ENCODE peak calls at places on chromosomes 4 and X, in four cellular contexts. One of them, this sample, is unnamed.

GRCh38 chrX:74423289-74423985 is 2.1 kb downstream of the SLC16A2 start:
- DNase-seq in GM12878: no peak
- DNase-seq in IMR-90: no peak
- DNase-seq in H1: no peak
- DNase-seq in this sample: no peak

GRCh38 chr4:109690690-109691410 is 12.4 kb downstream of the CASP6 start:
- DNase-seq in GM12878: peak; percentile 31
- DNase-seq in IMR-90: no peak
- DNase-seq in H1: no peak
- DNase-seq in this sample: no peak

GRCh38 chr4:5365071-5366008 is 314.1 kb downstream of the STK32B start:
- DNase-seq in GM12878: peak; percentile 7
- DNase-seq in IMR-90: peak; percentile 97
- DNase-seq in H1: no peak
- DNase-seq in this sample: no peak

GRCh38 chr4:100162027-100162685 is 28.1 kb downstream of the DDIT4L start:
- DNase-seq in GM12878: peak; percentile 28
- DNase-seq in IMR-90: no peak
- DNase-seq in H1: no peak
- DNase-seq in this sample: no peak

GRCh38 chrX:145213504-145213903 is 33.8 kb upstream of the SPANXN1 start:
- DNase-seq in GM12878: no peak
- DNase-seq in IMR-90: no peak
- DNase-seq in H1: no peak
- DNase-seq in this sample: peak; percentile 3

GRCh38 chr4:145545538-145546224 is 64.0 kb downstream of the SMAD1 start:
- DNase-seq in GM12878: no peak
- DNase-seq in IMR-90: peak; percentile 98
- DNase-seq in H1: no peak
- DNase-seq in this sample: no peak

GRCh38 chr4:186725422-186726149 is 1.9 kb upstream of the FAT1 start:
- DNase-seq in GM12878: no peak
- DNase-seq in IMR-90: peak; percentile 88
- DNase-seq in H1: peak; percentile 78
- DNase-seq in this sample: peak; percentile 52

GRCh38 chr4:48462363-48462762 is 20.8 kb upstream of the SLC10A4 start:
- DNase-seq in GM12878: no peak
- DNase-seq in IMR-90: no peak
- DNase-seq in H1: no peak
- DNase-seq in this sample: no peak

GRCh38 chr4:65661469-65661868 is 8.8 kb downstream of the EPHA5 start:
- DNase-seq in GM12878: no peak
- DNase-seq in IMR-90: no peak
- DNase-seq in H1: no peak
- DNase-seq in this sample: no peak

GRCh38 chrX:63250253-63250868 is 100.8 kb downstream of the SPIN4 start:
- DNase-seq in GM12878: peak; percentile 60
- DNase-seq in IMR-90: peak; percentile 85
- DNase-seq in H1: no peak
- DNase-seq in this sample: peak; percentile 15

GRCh38 chrX:37603938-37604409 is 32.5 kb downstream of the LANCL3 start:
- DNase-seq in GM12878: peak; percentile 2
- DNase-seq in IMR-90: no peak
- DNase-seq in H1: no peak
- DNase-seq in this sample: no peak

GRCh38 chrX:106404512-106404911 is 207.3 kb upstream of the RADX start:
- DNase-seq in GM12878: no peak
- DNase-seq in IMR-90: no peak
- DNase-seq in H1: no peak
- DNase-seq in this sample: no peak

GRCh38 chr4:25345880-25346279 is 31.2 kb upstream of the ANAPC4 start:
- DNase-seq in GM12878: no peak
- DNase-seq in IMR-90: no peak
- DNase-seq in H1: no peak
- DNase-seq in this sample: no peak

GRCh38 chr4:7708981-7709380 is 230.7 kb downstream of the AFAP1 start:
- DNase-seq in GM12878: no peak
- DNase-seq in IMR-90: no peak
- DNase-seq in H1: no peak
- DNase-seq in this sample: no peak

GRCh38 chr4:175271010-175271630 is 353.0 kb downstream of the ADAM29 start:
- DNase-seq in GM12878: no peak
- DNase-seq in IMR-90: no peak
- DNase-seq in H1: no peak
- DNase-seq in this sample: no peak

GRCh38 chr4:185470503-185471195 is 884 bp downstream of the CCDC110 start:
- DNase-seq in GM12878: no peak
- DNase-seq in IMR-90: peak; percentile 12
- DNase-seq in H1: peak; percentile 71
- DNase-seq in this sample: peak; percentile 18

GRCh38 chrX:136221851-136222513 is 29.2 kb downstream of the MAP7D3 start:
- DNase-seq in GM12878: no peak
- DNase-seq in IMR-90: no peak
- DNase-seq in H1: no peak
- DNase-seq in this sample: no peak

GRCh38 chrX:7889680-7890079 is 37.5 kb downstream of the PNPLA4 start:
- DNase-seq in GM12878: no peak
- DNase-seq in IMR-90: peak; percentile 24
- DNase-seq in H1: no peak
- DNase-seq in this sample: no peak

GRCh38 chr4:106238819-106239420 is 77.1 kb downstream of the TBCK start:
- DNase-seq in GM12878: no peak
- DNase-seq in IMR-90: peak; percentile 34
- DNase-seq in H1: peak; percentile 47
- DNase-seq in this sample: peak; percentile 45

GRCh38 chr4:47031011-47031678 is at the start of gene GABRB1:
- DNase-seq in GM12878: no peak
- DNase-seq in IMR-90: peak; percentile 61
- DNase-seq in H1: peak; percentile 77
- DNase-seq in this sample: no peak

GRCh38 chrX:74537011-74537390 is 77.4 kb downstream of the RLIM start:
- DNase-seq in GM12878: no peak
- DNase-seq in IMR-90: peak; percentile 33
- DNase-seq in H1: no peak
- DNase-seq in this sample: no peak

GRCh38 chr4:175330236-175330635 is 412.1 kb downstream of the ADAM29 start:
- DNase-seq in GM12878: no peak
- DNase-seq in IMR-90: peak; percentile 50
- DNase-seq in H1: no peak
- DNase-seq in this sample: no peak

GRCh38 chrX:131704136-131704695 is 160.3 kb downstream of the OR13H1 start:
- DNase-seq in GM12878: peak; percentile 87
- DNase-seq in IMR-90: peak; percentile 85
- DNase-seq in H1: no peak
- DNase-seq in this sample: no peak

GRCh38 chr4:164446516-164446915 is 307.4 kb upstream of the SMIM31 start:
- DNase-seq in GM12878: no peak
- DNase-seq in IMR-90: peak; percentile 3
- DNase-seq in H1: no peak
- DNase-seq in this sample: peak; percentile 11

GRCh38 chr4:40622913-40623312 is 6.8 kb downstream of the RBM47 start:
- DNase-seq in GM12878: peak; percentile 81
- DNase-seq in IMR-90: peak; percentile 18
- DNase-seq in H1: no peak
- DNase-seq in this sample: no peak

GRCh38 chr4:95118507-95118906 is 360.8 kb downstream of the BMPR1B start:
- DNase-seq in GM12878: no peak
- DNase-seq in IMR-90: no peak
- DNase-seq in H1: no peak
- DNase-seq in this sample: no peak

GRCh38 chr4:2290974-2291704 is 29.2 kb upstream of the MXD4 start:
- DNase-seq in GM12878: no peak
- DNase-seq in IMR-90: no peak
- DNase-seq in H1: peak; percentile 45
- DNase-seq in this sample: no peak

GRCh38 chr4:3436798-3437581 is 4.8 kb upstream of the HGFAC start:
- DNase-seq in GM12878: peak; percentile 4
- DNase-seq in IMR-90: peak; percentile 35
- DNase-seq in H1: no peak
- DNase-seq in this sample: no peak

GRCh38 chr4:121220698-121221097 is 56.6 kb upstream of the TNIP3 start:
- DNase-seq in GM12878: no peak
- DNase-seq in IMR-90: no peak
- DNase-seq in H1: no peak
- DNase-seq in this sample: no peak

GRCh38 chrX:24979081-24979480 is 36.7 kb downstream of the ARX start:
- DNase-seq in GM12878: no peak
- DNase-seq in IMR-90: peak; percentile 11
- DNase-seq in H1: no peak
- DNase-seq in this sample: no peak

GRCh38 chrX:30309139-30309571 is at the start of gene NR0B1:
- DNase-seq in GM12878: no peak
- DNase-seq in IMR-90: no peak
- DNase-seq in H1: peak; percentile 51
- DNase-seq in this sample: no peak

GRCh38 chrX:31547416-31547815 is 475.6 kb upstream of the FTHL17 start:
- DNase-seq in GM12878: no peak
- DNase-seq in IMR-90: no peak
- DNase-seq in H1: no peak
- DNase-seq in this sample: no peak

GRCh38 chrX:1442016-1442665 is 10.6 kb downstream of the ASMTL start:
- DNase-seq in GM12878: no peak
- DNase-seq in IMR-90: no peak
- DNase-seq in H1: no peak
- DNase-seq in this sample: no peak

GRCh38 chr4:184936071-184936470 is 82.2 kb upstream of the HELT start:
- DNase-seq in GM12878: no peak
- DNase-seq in IMR-90: no peak
- DNase-seq in H1: peak; percentile 28
- DNase-seq in this sample: no peak

GRCh38 chrX:38515291-38515690 is 46.1 kb upstream of the TSPAN7 start:
- DNase-seq in GM12878: no peak
- DNase-seq in IMR-90: no peak
- DNase-seq in H1: no peak
- DNase-seq in this sample: no peak

GRCh38 chrX:36898301-36898700 is 109.9 kb upstream of the FAM47C start:
- DNase-seq in GM12878: no peak
- DNase-seq in IMR-90: peak; percentile 0
- DNase-seq in H1: no peak
- DNase-seq in this sample: no peak

GRCh38 chr4:124396333-124396732 is 316.2 kb downstream of the ANKRD50 start:
- DNase-seq in GM12878: no peak
- DNase-seq in IMR-90: no peak
- DNase-seq in H1: no peak
- DNase-seq in this sample: no peak

GRCh38 chrX:153817291-153817690 is 13.1 kb downstream of the PDZD4 start:
- DNase-seq in GM12878: no peak
- DNase-seq in IMR-90: no peak
- DNase-seq in H1: no peak
- DNase-seq in this sample: no peak

GRCh38 chr4:79757580-79757979 is 315.4 kb downstream of the ANTXR2 start:
- DNase-seq in GM12878: no peak
- DNase-seq in IMR-90: no peak
- DNase-seq in H1: no peak
- DNase-seq in this sample: no peak

GRCh38 chr4:89048906-89049601 is 7.9 kb downstream of the FAM13A start:
- DNase-seq in GM12878: no peak
- DNase-seq in IMR-90: peak; percentile 41
- DNase-seq in H1: no peak
- DNase-seq in this sample: no peak

GRCh38 chr4:1208266-1208961 is 36.0 kb upstream of the SPON2 start:
- DNase-seq in GM12878: no peak
- DNase-seq in IMR-90: no peak
- DNase-seq in H1: no peak
- DNase-seq in this sample: no peak
- TF ChIP-seq CHD1 in GM12878: no peak
- TF ChIP-seq CHD1 in IMR-90: no peak
- TF ChIP-seq CHD1 in H1: no peak
- TF ChIP-seq CHD1 in this sample: no peak

GRCh38 chr4:53852343-53852742 is 212.1 kb downstream of the CHIC2 start:
- DNase-seq in GM12878: no peak
- DNase-seq in IMR-90: peak; percentile 81
- DNase-seq in H1: no peak
- DNase-seq in this sample: no peak
- TF ChIP-seq CHD1 in GM12878: no peak
- TF ChIP-seq CHD1 in IMR-90: no peak
- TF ChIP-seq CHD1 in H1: no peak
- TF ChIP-seq CHD1 in this sample: no peak

GRCh38 chrX:97310373-97310772 is 426.7 kb downstream of the RPA4 start:
- DNase-seq in GM12878: no peak
- DNase-seq in IMR-90: peak; percentile 14
- DNase-seq in H1: no peak
- DNase-seq in this sample: peak; percentile 3
- TF ChIP-seq CHD1 in GM12878: no peak
- TF ChIP-seq CHD1 in IMR-90: no peak
- TF ChIP-seq CHD1 in H1: no peak
- TF ChIP-seq CHD1 in this sample: no peak

GRCh38 chr4:138756519-138756918 is 259.1 kb upstream of the NOCT start:
- DNase-seq in GM12878: no peak
- DNase-seq in IMR-90: no peak
- DNase-seq in H1: no peak
- DNase-seq in this sample: no peak
- TF ChIP-seq CHD1 in GM12878: no peak
- TF ChIP-seq CHD1 in IMR-90: no peak
- TF ChIP-seq CHD1 in H1: no peak
- TF ChIP-seq CHD1 in this sample: no peak

This sample was measured in K562.